ENCODE peak calls at places on chromosomes 4 and X, in five cellular contexts. One of them, this sample, is unnamed.

GRCh38 chr4:1790005-1790404 is 3.1 kb upstream of the FGFR3 start:
- DNase-seq in GM12865: no peak
- DNase-seq in suprapubic skin: no peak
- DNase-seq in transverse colon: no peak
- DNase-seq in fibroblast of pulmonary artery: no peak
- DNase-seq in this sample: no peak

GRCh38 chr4:152273343-152273742 is 262.5 kb downstream of the FBXW7 start:
- DNase-seq in transverse colon: no peak
- DNase-seq in GM12865: no peak
- DNase-seq in suprapubic skin: no peak
- DNase-seq in fibroblast of pulmonary artery: no peak
- DNase-seq in this sample: no peak

GRCh38 chr4:62006108-62006507 is 806.0 kb downstream of the ADGRL3 start:
- DNase-seq in fibroblast of pulmonary artery: no peak
- DNase-seq in suprapubic skin: no peak
- DNase-seq in transverse colon: no peak
- DNase-seq in GM12865: no peak
- DNase-seq in this sample: no peak

GRCh38 chr4:158856852-158857251 is 88.0 kb downstream of the FNIP2 start:
- DNase-seq in GM12865: peak
- DNase-seq in fibroblast of pulmonary artery: peak
- DNase-seq in transverse colon: no peak
- DNase-seq in suprapubic skin: no peak
- DNase-seq in this sample: peak

GRCh38 chr4:13893221-13893620 is 265.7 kb upstream of the BOD1L1 start:
- DNase-seq in GM12865: no peak
- DNase-seq in suprapubic skin: no peak
- DNase-seq in transverse colon: no peak
- DNase-seq in fibroblast of pulmonary artery: no peak
- DNase-seq in this sample: no peak

GRCh38 chrX:619812-620493 is 10.6 kb upstream of the SHOX start:
- DNase-seq in GM12865: no peak
- DNase-seq in transverse colon: no peak
- DNase-seq in suprapubic skin: no peak
- DNase-seq in fibroblast of pulmonary artery: no peak
- DNase-seq in this sample: no peak

GRCh38 chr4:172962564-172963353 is 205.9 kb upstream of the GALNT7 start:
- DNase-seq in fibroblast of pulmonary artery: peak
- DNase-seq in suprapubic skin: no peak
- DNase-seq in transverse colon: peak
- DNase-seq in GM12865: no peak
- DNase-seq in this sample: peak

GRCh38 chr4:87559090-87559837 is 30.1 kb upstream of the SPARCL1 start:
- DNase-seq in GM12865: peak
- DNase-seq in suprapubic skin: no peak
- DNase-seq in transverse colon: peak
- DNase-seq in fibroblast of pulmonary artery: no peak
- DNase-seq in this sample: no peak

GRCh38 chr4:81199831-81200230 is 15.2 kb downstream of the PRKG2 start:
- DNase-seq in fibroblast of pulmonary artery: no peak
- DNase-seq in transverse colon: no peak
- DNase-seq in suprapubic skin: no peak
- DNase-seq in GM12865: no peak
- DNase-seq in this sample: no peak

GRCh38 chr4:30959781-30960485 is 239.8 kb downstream of the PCDH7 start:
- DNase-seq in fibroblast of pulmonary artery: no peak
- DNase-seq in transverse colon: no peak
- DNase-seq in GM12865: no peak
- DNase-seq in suprapubic skin: no peak
- DNase-seq in this sample: no peak

GRCh38 chr4:111957131-111957530 is 188.1 kb upstream of the FAM241A start:
- DNase-seq in fibroblast of pulmonary artery: no peak
- DNase-seq in suprapubic skin: no peak
- DNase-seq in GM12865: no peak
- DNase-seq in transverse colon: no peak
- DNase-seq in this sample: no peak

GRCh38 chr4:74098628-74098995 is 383 bp downstream of the CXCL2 start:
- DNase-seq in suprapubic skin: peak
- DNase-seq in GM12865: no peak
- DNase-seq in fibroblast of pulmonary artery: peak
- DNase-seq in transverse colon: peak
- DNase-seq in this sample: no peak

GRCh38 chr4:12852338-12853307 is 631.5 kb downstream of the RAB28 start:
- DNase-seq in GM12865: peak
- DNase-seq in transverse colon: no peak
- DNase-seq in fibroblast of pulmonary artery: peak
- DNase-seq in suprapubic skin: no peak
- DNase-seq in this sample: peak

GRCh38 chr4:117134386-117134785 is 49.0 kb upstream of the TRAM1L1 start:
- DNase-seq in GM12865: peak
- DNase-seq in transverse colon: no peak
- DNase-seq in fibroblast of pulmonary artery: peak
- DNase-seq in suprapubic skin: no peak
- DNase-seq in this sample: peak

GRCh38 chrX:41468647-41469323 is 21.6 kb downstream of the NYX start:
- DNase-seq in suprapubic skin: no peak
- DNase-seq in GM12865: no peak
- DNase-seq in fibroblast of pulmonary artery: peak
- DNase-seq in transverse colon: no peak
- DNase-seq in this sample: peak

GRCh38 chrX:139831689-139832456 is 101.0 kb downstream of the ATP11C start:
- DNase-seq in fibroblast of pulmonary artery: peak
- DNase-seq in transverse colon: no peak
- DNase-seq in suprapubic skin: no peak
- DNase-seq in GM12865: peak
- DNase-seq in this sample: peak

GRCh38 chr4:102492531-102493241 is 8.5 kb upstream of the NFKB1 start:
- DNase-seq in fibroblast of pulmonary artery: peak
- DNase-seq in suprapubic skin: no peak
- DNase-seq in transverse colon: no peak
- DNase-seq in GM12865: no peak
- DNase-seq in this sample: peak

GRCh38 chr4:175330236-175330635 is 412.1 kb downstream of the ADAM29 start:
- DNase-seq in fibroblast of pulmonary artery: peak
- DNase-seq in transverse colon: no peak
- DNase-seq in suprapubic skin: no peak
- DNase-seq in GM12865: no peak
- DNase-seq in this sample: peak

DNA sequence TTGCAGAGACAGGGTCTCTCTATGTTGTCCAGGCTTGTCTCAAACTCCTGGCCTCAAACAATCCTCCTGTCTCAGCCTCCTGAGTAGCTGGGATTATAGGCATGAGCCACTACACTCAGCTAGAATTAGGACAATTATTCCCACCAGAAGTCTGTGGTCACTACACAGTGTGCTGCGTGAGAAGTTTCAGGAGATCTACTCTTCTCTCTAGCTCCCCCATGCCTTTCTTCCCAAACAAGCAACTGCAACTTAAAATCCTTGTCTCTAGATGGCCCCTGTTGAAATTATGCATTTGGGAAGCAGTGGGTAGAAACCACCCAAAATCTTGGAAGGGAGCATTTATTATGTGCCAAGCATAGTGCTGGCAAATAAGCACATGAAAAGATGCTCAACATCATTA is 21.1 kb upstream of the MAP7D3 start:
- DNase-seq in transverse colon: no peak
- DNase-seq in GM12865: no peak
- DNase-seq in fibroblast of pulmonary artery: no peak
- DNase-seq in suprapubic skin: no peak
- DNase-seq in this sample: no peak
- TF ChIP-seq CTCF in transverse colon: no peak
- TF ChIP-seq CTCF in GM12865: no peak
- TF ChIP-seq CTCF in fibroblast of pulmonary artery: peak
- TF ChIP-seq CTCF in suprapubic skin: no peak
- TF ChIP-seq CTCF in this sample: peak

DNA sequence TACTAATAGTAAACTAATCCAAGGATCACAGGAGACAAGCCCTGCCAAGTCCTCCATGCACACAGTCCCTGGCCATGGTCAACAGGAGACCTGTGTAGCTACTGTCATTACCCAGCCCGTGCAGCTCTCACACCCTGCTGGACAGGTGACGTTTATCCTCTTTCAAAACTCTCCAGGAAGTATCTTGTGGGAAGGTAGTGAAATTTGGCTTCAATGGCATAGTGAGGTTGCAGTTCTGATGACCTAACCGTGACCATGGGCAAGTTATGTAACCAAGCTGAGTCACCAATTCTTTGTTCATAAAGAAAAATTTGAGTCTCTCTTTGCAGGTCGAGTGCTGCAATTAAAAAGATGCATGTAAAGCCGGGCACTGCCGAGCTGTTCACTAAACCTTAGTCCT is 11.3 kb upstream of the SLC2A9 start:
- DNase-seq in fibroblast of pulmonary artery: peak
- DNase-seq in transverse colon: no peak
- DNase-seq in GM12865: peak
- DNase-seq in suprapubic skin: peak
- DNase-seq in this sample: peak
- H3K4me3 ChIP-seq in fibroblast of pulmonary artery: no peak
- H3K4me3 ChIP-seq in transverse colon: no peak
- H3K4me3 ChIP-seq in GM12865: no peak
- H3K4me3 ChIP-seq in suprapubic skin: no peak
- H3K4me3 ChIP-seq in this sample: no peak

GRCh38 chrX:53190363-53190960 is 34.5 kb downstream of the KDM5C start:
- DNase-seq in suprapubic skin: no peak
- DNase-seq in fibroblast of pulmonary artery: peak
- DNase-seq in transverse colon: no peak
- DNase-seq in GM12865: no peak
- DNase-seq in this sample: no peak
- TF ChIP-seq CTCF in suprapubic skin: no peak
- TF ChIP-seq CTCF in fibroblast of pulmonary artery: peak
- TF ChIP-seq CTCF in transverse colon: no peak
- TF ChIP-seq CTCF in GM12865: peak
- TF ChIP-seq CTCF in this sample: no peak

GRCh38 chrX:30887288-30887687 is 1.8 kb downstream of the TAB3 start:
- DNase-seq in suprapubic skin: no peak
- DNase-seq in fibroblast of pulmonary artery: no peak
- DNase-seq in GM12865: no peak
- DNase-seq in transverse colon: no peak
- DNase-seq in this sample: no peak

GRCh38 chrX:30885136-30885535 is 3.9 kb downstream of the TAB3 start:
- DNase-seq in suprapubic skin: no peak
- DNase-seq in GM12865: no peak
- DNase-seq in transverse colon: no peak
- DNase-seq in fibroblast of pulmonary artery: no peak
- DNase-seq in this sample: no peak

GRCh38 chrX:30889147-30890125 is at the start of gene TAB3:
- DNase-seq in GM12865: peak
- DNase-seq in suprapubic skin: peak
- DNase-seq in fibroblast of pulmonary artery: peak
- DNase-seq in transverse colon: peak
- DNase-seq in this sample: peak

GRCh38 chrX:30887721-30888120 is 1.3 kb downstream of the TAB3 start:
- DNase-seq in transverse colon: no peak
- DNase-seq in GM12865: no peak
- DNase-seq in fibroblast of pulmonary artery: no peak
- DNase-seq in suprapubic skin: no peak
- DNase-seq in this sample: no peak

GRCh38 chrX:30888526-30889146 is 418 bp downstream of the TAB3 start:
- DNase-seq in GM12865: no peak
- DNase-seq in fibroblast of pulmonary artery: no peak
- DNase-seq in transverse colon: peak
- DNase-seq in suprapubic skin: peak
- DNase-seq in this sample: no peak
- H3K4me3 ChIP-seq in GM12865: peak
- H3K4me3 ChIP-seq in fibroblast of pulmonary artery: peak
- H3K4me3 ChIP-seq in transverse colon: peak
- H3K4me3 ChIP-seq in suprapubic skin: peak
- H3K4me3 ChIP-seq in this sample: peak

GRCh38 chr4:84470204-84470785 is 28.8 kb downstream of the NKX6-1 start:
- DNase-seq in suprapubic skin: no peak
- DNase-seq in fibroblast of pulmonary artery: no peak
- DNase-seq in transverse colon: no peak
- DNase-seq in GM12865: peak
- DNase-seq in this sample: peak
- TF ChIP-seq CTCF in suprapubic skin: no peak
- TF ChIP-seq CTCF in fibroblast of pulmonary artery: peak
- TF ChIP-seq CTCF in transverse colon: no peak
- TF ChIP-seq CTCF in GM12865: peak
- TF ChIP-seq CTCF in this sample: peak

DNA sequence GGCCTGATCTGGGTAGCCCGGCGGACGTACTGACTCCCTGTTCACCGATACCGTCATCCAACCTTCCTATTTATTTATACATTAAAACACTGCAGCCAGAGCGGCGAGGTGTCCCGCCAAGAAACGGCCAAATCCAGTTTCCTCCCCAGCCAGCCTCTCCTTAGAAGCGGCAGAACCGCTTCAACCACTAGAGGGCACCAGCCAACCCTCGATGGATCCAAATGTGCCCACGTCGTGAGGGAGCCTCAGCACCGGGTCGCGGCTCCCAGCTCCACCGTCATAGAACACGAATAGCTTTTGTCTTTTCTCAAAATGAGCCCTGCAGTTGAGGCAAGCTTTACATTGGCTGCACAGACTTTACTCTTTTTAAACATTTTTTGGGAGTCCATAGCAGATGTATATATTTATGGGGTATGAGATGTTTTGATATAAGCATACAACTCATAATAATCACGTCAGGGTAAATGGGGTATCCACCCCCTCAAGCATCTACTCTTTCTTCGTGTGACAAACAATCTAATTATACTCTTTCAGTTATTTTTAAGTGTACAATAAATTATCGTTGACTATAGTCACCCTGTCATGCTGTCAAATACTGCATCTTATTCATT is 13.0 kb upstream of the HELT start:
- DNase-seq in GM12865: peak
- DNase-seq in fibroblast of pulmonary artery: peak
- DNase-seq in suprapubic skin: peak
- DNase-seq in transverse colon: peak
- DNase-seq in this sample: peak
- H3K4me3 ChIP-seq in GM12865: no peak
- H3K4me3 ChIP-seq in fibroblast of pulmonary artery: peak
- H3K4me3 ChIP-seq in suprapubic skin: peak
- H3K4me3 ChIP-seq in transverse colon: no peak
- H3K4me3 ChIP-seq in this sample: no peak

GRCh38 chr4:4985844-4986243 is 33.4 kb downstream of the CYTL1 start:
- DNase-seq in fibroblast of pulmonary artery: no peak
- DNase-seq in transverse colon: no peak
- DNase-seq in suprapubic skin: no peak
- DNase-seq in GM12865: no peak
- DNase-seq in this sample: no peak
- TF ChIP-seq CTCF in fibroblast of pulmonary artery: peak
- TF ChIP-seq CTCF in transverse colon: no peak
- TF ChIP-seq CTCF in suprapubic skin: no peak
- TF ChIP-seq CTCF in GM12865: no peak
- TF ChIP-seq CTCF in this sample: peak

GRCh38 chr4:150082241-150082640 is 4.0 kb downstream of the DCLK2 start:
- DNase-seq in suprapubic skin: no peak
- DNase-seq in transverse colon: no peak
- DNase-seq in fibroblast of pulmonary artery: no peak
- DNase-seq in GM12865: peak
- DNase-seq in this sample: no peak
- H3K4me3 ChIP-seq in suprapubic skin: no peak
- H3K4me3 ChIP-seq in transverse colon: no peak
- H3K4me3 ChIP-seq in fibroblast of pulmonary artery: no peak
- H3K4me3 ChIP-seq in GM12865: no peak
- H3K4me3 ChIP-seq in this sample: no peak

This sample was measured in fibroblast of villous mesenchyme.